ENCODE peak calls at places on chromosomes 16 and 17, in ten cellular contexts. A is endodermal cell; V is NT2/D1; O is naive thymus-derived CD4-positive, alpha-beta T cell; L is mammary epithelial cell; P is neural progenitor cell; E is ovary; J is SK-N-SH; Z is breast epithelium; I is stomach. G is an unnamed sample.

GRCh38 chr17:60422162-60422665 is at the start of gene CHCT1:
- DNase-seq in V (no peak), J (peak; percentile 37), L (no peak), E (no peak), P (no peak), Z (no peak), O (no peak), I (no peak), A (no peak), G (no peak)

GRCh38 chr17:51701501-51701900 is 441.2 kb downstream of the UTP18 start:
- DNase-seq in E (no peak), J (no peak), A (no peak), P (no peak), O (no peak), I (no peak), L (no peak), V (no peak), Z (no peak), G (no peak)

GRCh38 chr17:72943826-72944689 is 148.4 kb downstream of the SLC39A11 start:
- DNase-seq in Z (no peak), V (no peak), A (no peak), E (no peak), P (no peak), L (no peak), O (no peak), J (no peak), I (no peak), G (no peak)

GRCh38 chr16:84357191-84357651 is 11.1 kb upstream of the ATP2C2 start:
- DNase-seq in P (no peak), L (peak; percentile 93), V (no peak), A (no peak), J (no peak), O (no peak), I (no peak), Z (no peak), E (no peak), G (no peak)

GRCh38 chr17:14451729-14452191 is 150.9 kb downstream of the HS3ST3B1 start:
- DNase-seq in P (no peak), E (no peak), V (no peak), O (no peak), I (no peak), L (no peak), J (no peak), A (peak; percentile 85), Z (no peak), G (no peak)

GRCh38 chr17:32654351-32654750 is 167.6 kb downstream of the CDK5R1 start:
- DNase-seq in I (no peak), O (no peak), E (no peak), L (no peak), V (no peak), A (no peak), P (no peak), J (no peak), Z (no peak), G (no peak)

GRCh38 chr17:48514483-48514876 is 16.3 kb downstream of the HOXB1 start:
- DNase-seq in J (no peak), E (no peak), A (no peak), P (no peak), Z (no peak), O (no peak), L (no peak), I (no peak), V (no peak), G (no peak)

GRCh38 chr17:67582632-67583230 is 135.0 kb upstream of the NOL11 start:
- DNase-seq in Z (no peak), O (no peak), I (peak; percentile 94), L (no peak), V (no peak), P (no peak), E (peak; percentile 47), A (peak; percentile 34), J (no peak), G (no peak)

GRCh38 chr17:27793168-27793905 is 7.0 kb downstream of the NOS2 start:
- DNase-seq in E (peak; percentile 36), A (peak; percentile 83), V (no peak), Z (no peak), L (peak; percentile 8), J (peak; percentile 90), O (peak; percentile 6), I (no peak), P (peak; percentile 80), G (peak; percentile 69)

GRCh38 chr17:32265192-32265895 is at the start of gene RHBDL3:
- DNase-seq in I (peak; percentile 32), A (peak; percentile 78), O (no peak), L (no peak), E (peak; percentile 73), Z (no peak), P (peak; percentile 67), J (peak; percentile 89), V (no peak), G (peak; percentile 36)

GRCh38 chr17:78510141-78510935 is 66.9 kb downstream of the DNAH17 start:
- DNase-seq in I (no peak), A (peak; percentile 43), J (no peak), Z (no peak), L (peak; percentile 31), P (no peak), E (no peak), O (no peak), V (no peak), G (no peak)

DNA sequence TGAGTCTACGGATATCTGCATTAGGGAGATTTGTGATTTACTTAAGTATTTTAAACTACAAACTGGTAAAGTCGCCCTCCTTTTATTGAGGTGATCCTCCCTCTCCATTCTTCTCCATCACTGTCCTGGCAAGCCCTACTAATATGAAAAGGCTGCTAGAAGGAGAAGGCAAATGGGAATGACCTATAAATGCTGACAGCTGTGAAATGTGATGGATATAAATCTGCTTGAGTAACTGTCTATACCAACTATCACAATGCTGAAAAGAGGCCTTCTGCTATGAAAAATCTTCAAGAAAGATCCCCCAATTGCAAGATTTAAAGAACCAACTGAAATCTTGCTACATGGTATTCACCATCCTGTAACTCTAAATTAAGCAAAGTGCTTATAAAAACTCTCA is 15.5 kb downstream of the DNAJC7 start:
- DNase-seq in E (no peak), A (no peak), O (no peak), L (no peak), Z (no peak), P (no peak), V (no peak), I (no peak), J (no peak), G (no peak)
- H3K9me3 ChIP-seq in E (no peaks in the 10 kb centered on the region), A (no peaks in the 10 kb centered on the region), O (no peaks in the 10 kb centered on the region), L (no peaks in the 10 kb centered on the region), Z (no peaks in the 10 kb centered on the region), P (no peaks in the 10 kb centered on the region), V (no peaks in the 10 kb centered on the region), I (no peaks in the 10 kb centered on the region), J (no peaks in the 10 kb centered on the region), G (no peaks in the 10 kb centered on the region)

GRCh38 chr16:86618431-86619262 is 40.3 kb downstream of the FOXL1 start:
- DNase-seq in V (no peak), A (no peak), I (no peak), L (no peak), Z (no peak), E (no peak), O (no peak), P (no peak), J (no peak), G (no peak)
- H3K4me3 ChIP-seq in V (no peak overlapping the region), A (no peak overlapping the region), I (no peak overlapping the region), L (no peak overlapping the region), Z (no peak overlapping the region), E (no peak overlapping the region), O (no peak overlapping the region), P (no peak overlapping the region), J (peak overlapping the region; percentile 38), G (no peak overlapping the region)

GRCh38 chr17:34990921-34991365 is 10.6 kb downstream of the LIG3 start:
- DNase-seq in I (peak; percentile 90), E (no peak), V (no peak), Z (no peak), O (no peak), J (no peak), P (no peak), A (no peak), L (no peak), G (no peak)
- H3K36me3 ChIP-seq in I (peaks cover 22% of the 10 kb centered on the region), E (no peaks in the 10 kb centered on the region), V (peaks cover 91% of the 10 kb centered on the region), Z (no peaks in the 10 kb centered on the region), O (peaks cover 82% of the 10 kb centered on the region), J (peaks cover 38% of the 10 kb centered on the region), P (peaks cover 9% of the 10 kb centered on the region), A (peaks cover 93% of the 10 kb centered on the region), L (peaks cover 10% of the 10 kb centered on the region), G (peaks cover 97% of the 10 kb centered on the region)

DNA sequence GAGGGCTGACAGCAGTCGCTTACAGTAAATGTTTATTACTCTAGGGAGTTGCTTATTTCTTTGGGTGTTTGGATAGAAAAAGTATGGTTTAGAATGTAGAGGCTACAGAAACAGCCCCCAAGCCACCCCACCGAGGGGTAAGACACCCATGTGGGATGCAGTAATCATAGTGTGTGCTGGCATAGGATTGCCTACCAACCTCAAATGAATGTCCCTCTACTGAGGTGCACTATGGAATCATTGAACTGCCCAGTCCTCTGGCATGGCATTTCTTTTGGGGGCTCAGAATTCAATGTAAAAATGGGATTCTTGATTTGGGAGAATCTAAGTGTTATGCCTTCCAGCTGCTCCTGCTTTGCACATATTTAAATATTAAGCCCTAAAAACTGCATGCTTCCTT is 46.8 kb downstream of the ZNF267 start:
- DNase-seq in O (no peak), P (no peak), L (no peak), I (no peak), J (no peak), Z (no peak), E (no peak), A (no peak), V (no peak), G (no peak)
- H3K9me3 ChIP-seq in O (peaks cover 36% of the 10 kb centered on the region), P (peaks cover 42% of the 10 kb centered on the region), L (peaks cover 50% of the 10 kb centered on the region), I (peaks cover 86% of the 10 kb centered on the region), J (peaks cover 33% of the 10 kb centered on the region), Z (peaks cover 64% of the 10 kb centered on the region), E (peaks cover 12% of the 10 kb centered on the region), A (peaks cover 86% of the 10 kb centered on the region), V (peaks cover 48% of the 10 kb centered on the region), G (peaks cover 8% of the 10 kb centered on the region)

G was measured in HAP-1.